ENCODE peak calls at places on chromosomes 1 and 21, in six cellular contexts. One of them, this sample, is unnamed.

GRCh38 chr1:207286747-207287528 is 34.5 kb upstream of the CD55 start:
- DNase-seq in HL-60: no peak
- DNase-seq in pancreas: no peak
- DNase-seq in Peyer's patch: no peak
- DNase-seq in left ventricle myocardium inferior: no peak
- DNase-seq in ovary: no peak
- DNase-seq in this sample: no peak

GRCh38 chr1:218368686-218369085 is 23.6 kb downstream of the TGFB2 start:
- DNase-seq in left ventricle myocardium inferior: no peak
- DNase-seq in ovary: no peak
- DNase-seq in HL-60: no peak
- DNase-seq in pancreas: no peak
- DNase-seq in Peyer's patch: no peak
- DNase-seq in this sample: no peak

GRCh38 chr1:51712590-51712989 is 95.7 kb downstream of the OSBPL9 start:
- DNase-seq in HL-60: no peak
- DNase-seq in Peyer's patch: no peak
- DNase-seq in pancreas: no peak
- DNase-seq in left ventricle myocardium inferior: no peak
- DNase-seq in ovary: no peak
- DNase-seq in this sample: no peak

GRCh38 chr1:223129229-223129851 is 13.7 kb downstream of the TLR5 start:
- DNase-seq in left ventricle myocardium inferior: peak; percentile 80
- DNase-seq in Peyer's patch: peak; percentile 86
- DNase-seq in pancreas: peak; percentile 89
- DNase-seq in ovary: peak; percentile 52
- DNase-seq in HL-60: no peak
- DNase-seq in this sample: peak; percentile 77

GRCh38 chr1:109595540-109595939 is 23.9 kb downstream of the GNAT2 start:
- DNase-seq in Peyer's patch: no peak
- DNase-seq in left ventricle myocardium inferior: no peak
- DNase-seq in HL-60: no peak
- DNase-seq in pancreas: no peak
- DNase-seq in ovary: no peak
- DNase-seq in this sample: no peak

GRCh38 chr21:15617968-15618367 is 111.8 kb upstream of the USP25 start:
- DNase-seq in pancreas: no peak
- DNase-seq in left ventricle myocardium inferior: no peak
- DNase-seq in HL-60: no peak
- DNase-seq in ovary: no peak
- DNase-seq in Peyer's patch: no peak
- DNase-seq in this sample: no peak

GRCh38 chr1:156751724-156752481 is 428 bp upstream of the HDGF start:
- DNase-seq in pancreas: peak; percentile 99
- DNase-seq in ovary: peak; percentile 97
- DNase-seq in Peyer's patch: peak; percentile 98
- DNase-seq in left ventricle myocardium inferior: peak; percentile 99
- DNase-seq in HL-60: peak; percentile 94
- DNase-seq in this sample: peak; percentile 98

GRCh38 chr1:201347498-201348210 is 29.8 kb downstream of the TNNT2 start:
- DNase-seq in Peyer's patch: no peak
- DNase-seq in pancreas: peak; percentile 5
- DNase-seq in left ventricle myocardium inferior: no peak
- DNase-seq in HL-60: no peak
- DNase-seq in ovary: no peak
- DNase-seq in this sample: no peak

GRCh38 chr1:65431111-65431705 is 10.7 kb downstream of the LEPR start:
- DNase-seq in ovary: no peak
- DNase-seq in Peyer's patch: no peak
- DNase-seq in pancreas: no peak
- DNase-seq in left ventricle myocardium inferior: no peak
- DNase-seq in HL-60: no peak
- DNase-seq in this sample: no peak

GRCh38 chr1:236759252-236759859 is 35.7 kb upstream of the MTR start:
- DNase-seq in left ventricle myocardium inferior: no peak
- DNase-seq in ovary: no peak
- DNase-seq in HL-60: peak; percentile 8
- DNase-seq in pancreas: no peak
- DNase-seq in Peyer's patch: no peak
- DNase-seq in this sample: no peak

GRCh38 chr1:192604979-192605620 is 29.5 kb downstream of the RGS1 start:
- DNase-seq in left ventricle myocardium inferior: no peak
- DNase-seq in HL-60: no peak
- DNase-seq in ovary: no peak
- DNase-seq in Peyer's patch: no peak
- DNase-seq in pancreas: no peak
- DNase-seq in this sample: no peak

GRCh38 chr1:173477286-173478098 is at the start of gene PRDX6:
- DNase-seq in Peyer's patch: peak; percentile 94
- DNase-seq in ovary: peak; percentile 87
- DNase-seq in pancreas: peak; percentile 92
- DNase-seq in HL-60: peak; percentile 68
- DNase-seq in left ventricle myocardium inferior: peak; percentile 61
- DNase-seq in this sample: peak; percentile 84

GRCh38 chr1:38962113-38962512 is 20.5 kb upstream of the RHBDL2 start:
- DNase-seq in pancreas: no peak
- DNase-seq in left ventricle myocardium inferior: no peak
- DNase-seq in ovary: no peak
- DNase-seq in HL-60: no peak
- DNase-seq in Peyer's patch: no peak
- DNase-seq in this sample: no peak

GRCh38 chr1:38962560-38962959 is 20.9 kb upstream of the RHBDL2 start:
- DNase-seq in HL-60: peak; percentile 49
- DNase-seq in Peyer's patch: no peak
- DNase-seq in left ventricle myocardium inferior: no peak
- DNase-seq in pancreas: no peak
- DNase-seq in ovary: no peak
- DNase-seq in this sample: no peak

GRCh38 chr1:38958967-38959366 is 17.3 kb upstream of the RHBDL2 start:
- DNase-seq in ovary: no peak
- DNase-seq in left ventricle myocardium inferior: no peak
- DNase-seq in HL-60: no peak
- DNase-seq in pancreas: no peak
- DNase-seq in Peyer's patch: no peak
- DNase-seq in this sample: no peak

DNA sequence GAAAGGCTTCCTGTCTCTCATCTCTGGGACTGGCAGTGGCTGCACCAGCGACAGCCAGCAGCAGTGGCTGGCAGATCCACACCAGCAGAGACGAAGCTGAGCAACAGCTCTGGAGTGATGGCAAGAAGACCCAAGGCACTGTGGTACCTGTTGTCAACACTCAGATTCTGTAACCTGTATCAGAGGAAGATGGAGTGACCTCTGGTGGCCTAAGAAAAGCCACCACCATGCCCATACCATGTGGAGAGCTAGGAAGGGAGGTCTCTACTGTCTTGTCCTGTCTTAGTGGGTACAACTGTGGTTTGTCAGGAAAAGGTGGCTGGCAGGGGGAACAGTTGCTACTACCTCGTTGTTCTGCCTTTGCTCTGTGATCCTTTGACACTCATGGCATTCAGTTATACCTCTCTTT is 22.5 kb upstream of the RHBDL2 start:
- DNase-seq in HL-60: no peak
- DNase-seq in ovary: no peak
- DNase-seq in Peyer's patch: no peak
- DNase-seq in pancreas: no peak
- DNase-seq in left ventricle myocardium inferior: no peak
- DNase-seq in this sample: no peak
- TF ChIP-seq CTCF in HL-60: no peak
- TF ChIP-seq CTCF in ovary: no peak
- TF ChIP-seq CTCF in Peyer's patch: no peak
- TF ChIP-seq CTCF in pancreas: no peak
- TF ChIP-seq CTCF in left ventricle myocardium inferior: peak; percentile 20
- TF ChIP-seq CTCF in this sample: no peak

DNA sequence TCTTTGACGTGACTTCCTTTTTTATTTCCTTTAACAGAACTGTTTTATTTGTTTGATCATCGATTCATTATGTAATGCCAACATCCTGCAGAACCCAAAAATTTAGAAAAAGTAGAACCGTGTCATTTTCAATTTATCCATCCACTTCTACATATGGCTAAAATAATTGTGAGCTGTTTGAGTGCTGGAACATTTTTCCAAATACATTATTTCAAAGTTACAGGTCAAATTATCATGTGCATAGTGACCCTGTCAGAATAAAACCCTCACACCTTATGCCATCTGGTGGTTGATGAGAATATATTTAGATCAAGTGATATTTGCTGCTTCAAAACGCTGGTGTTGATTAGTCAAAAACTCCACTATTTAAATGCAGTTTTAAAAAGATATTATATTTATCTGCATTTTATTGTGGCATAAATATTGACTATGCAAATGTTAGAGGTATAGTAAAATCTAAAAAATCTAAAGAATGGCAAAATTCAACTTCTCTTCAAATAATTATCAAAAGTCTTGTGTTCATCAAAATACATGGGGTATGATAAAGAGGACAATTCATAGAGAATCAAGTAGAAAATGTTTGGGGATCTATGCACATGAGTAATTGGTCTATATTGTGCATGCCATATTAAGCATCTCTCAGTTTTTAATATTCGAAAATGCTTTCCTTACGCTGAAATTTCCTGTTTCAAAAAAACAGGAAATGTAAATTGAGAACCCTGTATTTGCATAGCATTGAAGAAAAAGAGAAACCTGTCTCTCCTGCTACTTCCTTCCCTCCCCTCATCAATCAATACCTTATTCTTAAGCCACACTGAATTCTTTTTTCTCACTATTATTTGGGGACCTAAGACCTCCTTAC is 39.7 kb downstream of the UBE2U start:
- DNase-seq in ovary: no peak
- DNase-seq in HL-60: no peak
- DNase-seq in left ventricle myocardium inferior: no peak
- DNase-seq in Peyer's patch: no peak
- DNase-seq in pancreas: no peak
- DNase-seq in this sample: no peak
- H3K27ac ChIP-seq in ovary: no peak overlapping the region
- H3K27ac ChIP-seq in HL-60: no peak overlapping the region
- H3K27ac ChIP-seq in left ventricle myocardium inferior: no peak overlapping the region
- H3K27ac ChIP-seq in Peyer's patch: no peak overlapping the region
- H3K27ac ChIP-seq in pancreas: no peak overlapping the region
- H3K27ac ChIP-seq in this sample: no peak overlapping the region

GRCh38 chr1:67149179-67149770 is 14.5 kb upstream of the C1orf141 start:
- DNase-seq in HL-60: peak; percentile 22
- DNase-seq in pancreas: peak; percentile 63
- DNase-seq in Peyer's patch: peak; percentile 85
- DNase-seq in left ventricle myocardium inferior: peak; percentile 28
- DNase-seq in ovary: peak; percentile 49
- DNase-seq in this sample: peak; percentile 47
- TF ChIP-seq CTCF in HL-60: peak; percentile 66
- TF ChIP-seq CTCF in pancreas: peak; percentile 85
- TF ChIP-seq CTCF in Peyer's patch: peak; percentile 94
- TF ChIP-seq CTCF in left ventricle myocardium inferior: peak; percentile 86
- TF ChIP-seq CTCF in ovary: peak; percentile 70
- TF ChIP-seq CTCF in this sample: peak; percentile 49

GRCh38 chr1:102085896-102086295 is 89.2 kb upstream of the OLFM3 start:
- DNase-seq in HL-60: no peak
- DNase-seq in pancreas: no peak
- DNase-seq in Peyer's patch: no peak
- DNase-seq in left ventricle myocardium inferior: no peak
- DNase-seq in ovary: no peak
- DNase-seq in this sample: no peak

GRCh38 chr1:102084771-102085535 is 88.2 kb upstream of the OLFM3 start:
- DNase-seq in left ventricle myocardium inferior: no peak
- DNase-seq in ovary: no peak
- DNase-seq in Peyer's patch: no peak
- DNase-seq in pancreas: no peak
- DNase-seq in HL-60: no peak
- DNase-seq in this sample: no peak

GRCh38 chr1:102089791-102090190 is 93.1 kb upstream of the OLFM3 start:
- DNase-seq in pancreas: no peak
- DNase-seq in ovary: no peak
- DNase-seq in left ventricle myocardium inferior: no peak
- DNase-seq in HL-60: no peak
- DNase-seq in Peyer's patch: no peak
- DNase-seq in this sample: no peak
- H3K27ac ChIP-seq in pancreas: no peak overlapping the region
- H3K27ac ChIP-seq in ovary: no peak overlapping the region
- H3K27ac ChIP-seq in left ventricle myocardium inferior: no peak overlapping the region
- H3K27ac ChIP-seq in HL-60: no peak overlapping the region
- H3K27ac ChIP-seq in Peyer's patch: no peak overlapping the region
- H3K27ac ChIP-seq in this sample: no peak overlapping the region

GRCh38 chr1:1599030-1599916 is 662 bp downstream of the FNDC10 start:
- DNase-seq in pancreas: peak; percentile 71
- DNase-seq in left ventricle myocardium inferior: no peak
- DNase-seq in HL-60: no peak
- DNase-seq in Peyer's patch: peak; percentile 45
- DNase-seq in ovary: no peak
- DNase-seq in this sample: no peak
- TF ChIP-seq CTCF in pancreas: no peak
- TF ChIP-seq CTCF in left ventricle myocardium inferior: no peak
- TF ChIP-seq CTCF in HL-60: no peak
- TF ChIP-seq CTCF in Peyer's patch: peak; percentile 9
- TF ChIP-seq CTCF in ovary: no peak
- TF ChIP-seq CTCF in this sample: no peak

GRCh38 chr21:45477176-45478114 is 64.8 kb downstream of the SLC19A1 start:
- DNase-seq in HL-60: no peak
- DNase-seq in Peyer's patch: no peak
- DNase-seq in ovary: no peak
- DNase-seq in pancreas: peak; percentile 82
- DNase-seq in left ventricle myocardium inferior: no peak
- DNase-seq in this sample: no peak
- H3K27ac ChIP-seq in HL-60: peak overlapping the region; percentile 92
- H3K27ac ChIP-seq in Peyer's patch: peak overlapping the region; percentile 63
- H3K27ac ChIP-seq in ovary: peak overlapping the region; percentile 56
- H3K27ac ChIP-seq in pancreas: no peak overlapping the region
- H3K27ac ChIP-seq in left ventricle myocardium inferior: peak overlapping the region; percentile 47
- H3K27ac ChIP-seq in this sample: peak overlapping the region; percentile 48